ENCODE peak calls at places on chromosomes 4 and X, in ten cellular contexts. One of them, this sample, is unnamed.
A peak's percentile ranks its signal among the peaks of the same experiment; 100 is the strongest.

GRCh38 chr4:1852904-1853623 is 2.9 kb downstream of the LETM1 start:
- DNase-seq in fibroblast of villous mesenchyme: no peak
- DNase-seq in psoas muscle: no peak
- DNase-seq in MCF 10A: no peak
- DNase-seq in lower leg skin: no peak
- DNase-seq in AG09309: no peak
- DNase-seq in endodermal cell: no peak
- DNase-seq in mammary epithelial cell: no peak
- DNase-seq in choroid plexus epithelial cell: no peak
- DNase-seq in AG10803: no peak
- DNase-seq in this sample: no peak

GRCh38 chr4:37068580-37068979 is 176.0 kb upstream of the NWD2 start:
- DNase-seq in fibroblast of villous mesenchyme: no peak
- DNase-seq in psoas muscle: no peak
- DNase-seq in MCF 10A: no peak
- DNase-seq in lower leg skin: no peak
- DNase-seq in AG09309: no peak
- DNase-seq in endodermal cell: peak; percentile 89
- DNase-seq in mammary epithelial cell: no peak
- DNase-seq in choroid plexus epithelial cell: no peak
- DNase-seq in AG10803: no peak
- DNase-seq in this sample: no peak

GRCh38 chrX:53319614-53320542 is 38.5 kb upstream of the IQSEC2 start:
- DNase-seq in fibroblast of villous mesenchyme: no peak
- DNase-seq in psoas muscle: no peak
- DNase-seq in MCF 10A: no peak
- DNase-seq in lower leg skin: no peak
- DNase-seq in AG09309: no peak
- DNase-seq in endodermal cell: peak; percentile 51
- DNase-seq in mammary epithelial cell: no peak
- DNase-seq in choroid plexus epithelial cell: no peak
- DNase-seq in AG10803: no peak
- DNase-seq in this sample: no peak

GRCh38 chrX:139890991-139891700 is 41.7 kb downstream of the ATP11C start:
- DNase-seq in fibroblast of villous mesenchyme: peak; percentile 43
- DNase-seq in psoas muscle: no peak
- DNase-seq in MCF 10A: peak; percentile 62
- DNase-seq in lower leg skin: no peak
- DNase-seq in AG09309: peak; percentile 45
- DNase-seq in endodermal cell: no peak
- DNase-seq in mammary epithelial cell: peak; percentile 73
- DNase-seq in choroid plexus epithelial cell: peak; percentile 59
- DNase-seq in AG10803: peak; percentile 42
- DNase-seq in this sample: no peak

GRCh38 chr4:105061136-105061696 is 85.5 kb upstream of the TET2 start:
- DNase-seq in fibroblast of villous mesenchyme: no peak
- DNase-seq in psoas muscle: no peak
- DNase-seq in MCF 10A: peak; percentile 78
- DNase-seq in lower leg skin: no peak
- DNase-seq in AG09309: no peak
- DNase-seq in endodermal cell: peak; percentile 53
- DNase-seq in mammary epithelial cell: peak; percentile 84
- DNase-seq in choroid plexus epithelial cell: peak; percentile 2
- DNase-seq in AG10803: no peak
- DNase-seq in this sample: no peak

GRCh38 chr4:127249066-127249766 is 383.5 kb upstream of the INTU start:
- DNase-seq in fibroblast of villous mesenchyme: no peak
- DNase-seq in psoas muscle: no peak
- DNase-seq in MCF 10A: peak; percentile 19
- DNase-seq in lower leg skin: no peak
- DNase-seq in AG09309: peak; percentile 34
- DNase-seq in endodermal cell: no peak
- DNase-seq in mammary epithelial cell: peak; percentile 29
- DNase-seq in choroid plexus epithelial cell: peak; percentile 52
- DNase-seq in AG10803: peak; percentile 32
- DNase-seq in this sample: no peak

GRCh38 chrX:101203782-101204351 is 15.7 kb upstream of the DRP2 start:
- DNase-seq in fibroblast of villous mesenchyme: peak; percentile 44
- DNase-seq in psoas muscle: no peak
- DNase-seq in MCF 10A: no peak
- DNase-seq in lower leg skin: no peak
- DNase-seq in AG09309: no peak
- DNase-seq in endodermal cell: no peak
- DNase-seq in mammary epithelial cell: no peak
- DNase-seq in choroid plexus epithelial cell: no peak
- DNase-seq in AG10803: peak; percentile 18
- DNase-seq in this sample: no peak

GRCh38 chrX:115561605-115562491 is 874 bp downstream of the PLS3 start:
- DNase-seq in fibroblast of villous mesenchyme: peak; percentile 49
- DNase-seq in psoas muscle: peak; percentile 74
- DNase-seq in MCF 10A: peak; percentile 42
- DNase-seq in lower leg skin: peak; percentile 91
- DNase-seq in AG09309: no peak
- DNase-seq in endodermal cell: peak; percentile 87
- DNase-seq in mammary epithelial cell: peak; percentile 45
- DNase-seq in choroid plexus epithelial cell: peak; percentile 54
- DNase-seq in AG10803: peak; percentile 50
- DNase-seq in this sample: no peak

GRCh38 chrX:16479206-16479869 is 170.6 kb upstream of the S100G start:
- DNase-seq in fibroblast of villous mesenchyme: peak; percentile 17
- DNase-seq in psoas muscle: no peak
- DNase-seq in MCF 10A: peak; percentile 73
- DNase-seq in lower leg skin: no peak
- DNase-seq in AG09309: no peak
- DNase-seq in endodermal cell: no peak
- DNase-seq in mammary epithelial cell: peak; percentile 92
- DNase-seq in choroid plexus epithelial cell: peak; percentile 28
- DNase-seq in AG10803: peak; percentile 53
- DNase-seq in this sample: no peak

GRCh38 chr4:46123872-46124755 is at the start of gene GABRG1:
- DNase-seq in fibroblast of villous mesenchyme: no peak
- DNase-seq in psoas muscle: no peak
- DNase-seq in MCF 10A: no peak
- DNase-seq in lower leg skin: peak; percentile 63
- DNase-seq in AG09309: no peak
- DNase-seq in endodermal cell: peak; percentile 93
- DNase-seq in mammary epithelial cell: no peak
- DNase-seq in choroid plexus epithelial cell: no peak
- DNase-seq in AG10803: no peak
- DNase-seq in this sample: no peak

GRCh38 chr4:64417974-64418373 is 8.7 kb upstream of the TECRL start:
- DNase-seq in fibroblast of villous mesenchyme: no peak
- DNase-seq in psoas muscle: no peak
- DNase-seq in MCF 10A: peak; percentile 82
- DNase-seq in lower leg skin: no peak
- DNase-seq in AG09309: no peak
- DNase-seq in endodermal cell: no peak
- DNase-seq in mammary epithelial cell: peak; percentile 1
- DNase-seq in choroid plexus epithelial cell: no peak
- DNase-seq in AG10803: no peak
- DNase-seq in this sample: no peak

GRCh38 chrX:9681422-9681821 is 84.2 kb downstream of the GPR143 start:
- DNase-seq in fibroblast of villous mesenchyme: peak; percentile 55
- DNase-seq in psoas muscle: no peak
- DNase-seq in MCF 10A: peak; percentile 63
- DNase-seq in lower leg skin: no peak
- DNase-seq in AG09309: no peak
- DNase-seq in endodermal cell: no peak
- DNase-seq in mammary epithelial cell: no peak
- DNase-seq in choroid plexus epithelial cell: peak; percentile 76
- DNase-seq in AG10803: peak; percentile 23
- DNase-seq in this sample: no peak

GRCh38 chr4:40685300-40685699 is 55.6 kb upstream of the RBM47 start:
- DNase-seq in fibroblast of villous mesenchyme: peak; percentile 67
- DNase-seq in psoas muscle: no peak
- DNase-seq in MCF 10A: peak; percentile 57
- DNase-seq in lower leg skin: no peak
- DNase-seq in AG09309: no peak
- DNase-seq in endodermal cell: no peak
- DNase-seq in mammary epithelial cell: peak; percentile 49
- DNase-seq in choroid plexus epithelial cell: peak; percentile 53
- DNase-seq in AG10803: peak; percentile 47
- DNase-seq in this sample: no peak

GRCh38 chrX:154542723-154543424 is 3.8 kb downstream of the G6PD start:
- DNase-seq in fibroblast of villous mesenchyme: no peak
- DNase-seq in psoas muscle: no peak
- DNase-seq in MCF 10A: peak; percentile 55
- DNase-seq in lower leg skin: no peak
- DNase-seq in AG09309: no peak
- DNase-seq in endodermal cell: no peak
- DNase-seq in mammary epithelial cell: no peak
- DNase-seq in choroid plexus epithelial cell: no peak
- DNase-seq in AG10803: no peak
- DNase-seq in this sample: no peak

GRCh38 chrX:41087219-41087618 is 2.0 kb downstream of the USP9X start:
- DNase-seq in fibroblast of villous mesenchyme: no peak
- DNase-seq in psoas muscle: no peak
- DNase-seq in MCF 10A: no peak
- DNase-seq in lower leg skin: no peak
- DNase-seq in AG09309: no peak
- DNase-seq in endodermal cell: no peak
- DNase-seq in mammary epithelial cell: peak; percentile 9
- DNase-seq in choroid plexus epithelial cell: no peak
- DNase-seq in AG10803: no peak
- DNase-seq in this sample: no peak

GRCh38 chr4:6242271-6243029 is 27.2 kb upstream of the WFS1 start:
- DNase-seq in fibroblast of villous mesenchyme: no peak
- DNase-seq in psoas muscle: peak; percentile 21
- DNase-seq in MCF 10A: no peak
- DNase-seq in lower leg skin: no peak
- DNase-seq in AG09309: no peak
- DNase-seq in endodermal cell: peak; percentile 41
- DNase-seq in mammary epithelial cell: no peak
- DNase-seq in choroid plexus epithelial cell: no peak
- DNase-seq in AG10803: no peak
- DNase-seq in this sample: no peak

DNA sequence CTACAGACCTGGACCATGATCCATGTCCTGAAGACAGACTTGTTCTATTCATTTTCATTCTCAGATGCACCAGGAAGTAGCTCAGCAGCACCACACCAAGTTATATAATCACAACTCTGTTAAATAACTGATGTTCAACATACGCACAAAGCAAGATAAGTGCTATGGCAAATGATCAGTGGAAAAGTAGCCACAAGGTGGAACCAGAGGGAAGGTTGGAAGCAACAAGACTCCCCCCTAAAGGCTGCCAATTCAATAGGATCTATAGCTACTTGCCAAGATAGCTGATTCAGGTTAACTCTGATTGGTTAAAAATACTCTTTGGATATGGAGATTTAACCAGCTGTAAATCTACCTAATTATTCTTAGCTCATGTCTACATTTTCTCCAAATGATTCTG is 23.7 kb upstream of the FAM47B start:
- DNase-seq in fibroblast of villous mesenchyme: peak; percentile 20
- DNase-seq in psoas muscle: no peak
- DNase-seq in MCF 10A: peak; percentile 58
- DNase-seq in lower leg skin: no peak
- DNase-seq in AG09309: peak; percentile 27
- DNase-seq in endodermal cell: peak; percentile 70
- DNase-seq in mammary epithelial cell: peak; percentile 39
- DNase-seq in choroid plexus epithelial cell: peak; percentile 84
- DNase-seq in AG10803: peak; percentile 42
- DNase-seq in this sample: no peak
- TF ChIP-seq CTCF in fibroblast of villous mesenchyme: peak; percentile 33
- TF ChIP-seq CTCF in psoas muscle: peak; percentile 21
- TF ChIP-seq CTCF in MCF 10A: peak; percentile 28
- TF ChIP-seq CTCF in lower leg skin: no peak
- TF ChIP-seq CTCF in AG09309: peak; percentile 56
- TF ChIP-seq CTCF in endodermal cell: peak; percentile 85
- TF ChIP-seq CTCF in mammary epithelial cell: peak; percentile 48
- TF ChIP-seq CTCF in choroid plexus epithelial cell: peak; percentile 74
- TF ChIP-seq CTCF in AG10803: peak; percentile 50
- TF ChIP-seq CTCF in this sample: peak; percentile 42

DNA sequence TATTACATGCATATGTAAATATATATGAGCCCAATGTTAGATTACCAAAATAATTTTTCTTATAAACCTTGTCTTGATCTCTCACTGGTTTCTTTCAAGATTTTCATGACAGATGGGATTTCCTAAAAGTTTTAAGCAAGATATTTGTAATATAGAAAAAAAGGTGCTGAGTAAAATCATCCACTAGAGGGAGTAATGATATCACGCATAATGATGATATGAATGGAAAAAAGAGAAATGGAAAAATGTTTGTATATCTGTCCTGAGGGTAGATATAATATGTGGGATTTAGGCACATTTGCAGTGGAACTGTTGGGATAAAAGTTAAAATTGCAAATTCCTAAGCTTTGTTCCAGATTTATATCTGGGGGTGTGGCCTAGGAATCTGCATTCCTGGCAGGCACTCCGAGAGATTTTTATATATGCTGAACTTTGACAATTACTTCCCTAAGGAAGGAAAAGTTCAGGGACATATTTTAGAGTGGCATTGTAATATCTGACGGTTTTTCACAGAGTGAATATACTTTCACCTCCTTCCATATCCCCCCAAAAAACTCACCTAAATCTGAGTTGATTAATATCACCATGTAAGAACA is 60.5 kb downstream of the TMA16 start:
- DNase-seq in fibroblast of villous mesenchyme: peak; percentile 30
- DNase-seq in psoas muscle: no peak
- DNase-seq in MCF 10A: peak; percentile 30
- DNase-seq in lower leg skin: no peak
- DNase-seq in AG09309: no peak
- DNase-seq in endodermal cell: no peak
- DNase-seq in mammary epithelial cell: peak; percentile 8
- DNase-seq in choroid plexus epithelial cell: peak; percentile 56
- DNase-seq in AG10803: peak; percentile 17
- DNase-seq in this sample: no peak
- TF ChIP-seq CTCF in fibroblast of villous mesenchyme: peak; percentile 62
- TF ChIP-seq CTCF in psoas muscle: peak; percentile 57
- TF ChIP-seq CTCF in MCF 10A: peak; percentile 63
- TF ChIP-seq CTCF in lower leg skin: no peak
- TF ChIP-seq CTCF in AG09309: peak; percentile 52
- TF ChIP-seq CTCF in endodermal cell: peak; percentile 89
- TF ChIP-seq CTCF in mammary epithelial cell: peak; percentile 65
- TF ChIP-seq CTCF in choroid plexus epithelial cell: peak; percentile 62
- TF ChIP-seq CTCF in AG10803: peak; percentile 78
- TF ChIP-seq CTCF in this sample: peak; percentile 67

DNA sequence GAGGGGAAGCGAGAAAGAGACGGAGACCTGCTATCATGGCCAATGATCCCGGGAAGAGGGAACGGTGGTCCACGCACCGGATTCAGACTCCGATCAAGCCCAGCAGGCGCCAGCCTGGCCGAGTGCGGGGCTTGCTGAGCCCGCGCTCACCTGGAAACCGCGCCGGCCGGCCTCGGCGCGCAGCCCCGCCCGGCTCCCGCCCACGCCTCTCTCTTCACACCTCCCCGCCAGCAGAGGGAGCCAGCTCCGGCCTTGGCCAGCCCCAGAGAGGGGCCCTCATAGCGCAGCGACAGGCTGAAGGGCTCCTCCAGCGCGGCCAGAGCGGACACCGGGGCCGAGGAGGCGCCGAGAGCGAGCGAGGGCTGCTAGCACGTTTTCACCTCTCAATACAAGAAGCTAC is 36.8 kb upstream of the SPANXN2 start:
- DNase-seq in fibroblast of villous mesenchyme: no peak
- DNase-seq in psoas muscle: no peak
- DNase-seq in MCF 10A: no peak
- DNase-seq in lower leg skin: no peak
- DNase-seq in AG09309: no peak
- DNase-seq in endodermal cell: peak; percentile 88
- DNase-seq in mammary epithelial cell: no peak
- DNase-seq in choroid plexus epithelial cell: no peak
- DNase-seq in AG10803: no peak
- DNase-seq in this sample: no peak
- TF ChIP-seq CTCF in fibroblast of villous mesenchyme: no peak
- TF ChIP-seq CTCF in psoas muscle: no peak
- TF ChIP-seq CTCF in MCF 10A: no peak
- TF ChIP-seq CTCF in lower leg skin: no peak
- TF ChIP-seq CTCF in AG09309: no peak
- TF ChIP-seq CTCF in endodermal cell: peak; percentile 73
- TF ChIP-seq CTCF in mammary epithelial cell: no peak
- TF ChIP-seq CTCF in choroid plexus epithelial cell: no peak
- TF ChIP-seq CTCF in AG10803: no peak
- TF ChIP-seq CTCF in this sample: no peak

GRCh38 chr4:137069473-137069872 is 462.8 kb downstream of the PCDH18 start:
- DNase-seq in fibroblast of villous mesenchyme: no peak
- DNase-seq in psoas muscle: no peak
- DNase-seq in MCF 10A: no peak
- DNase-seq in lower leg skin: no peak
- DNase-seq in AG09309: no peak
- DNase-seq in endodermal cell: no peak
- DNase-seq in mammary epithelial cell: no peak
- DNase-seq in choroid plexus epithelial cell: no peak
- DNase-seq in AG10803: peak; percentile 0
- DNase-seq in this sample: no peak
- TF ChIP-seq CTCF in fibroblast of villous mesenchyme: no peak
- TF ChIP-seq CTCF in psoas muscle: no peak
- TF ChIP-seq CTCF in MCF 10A: no peak
- TF ChIP-seq CTCF in lower leg skin: no peak
- TF ChIP-seq CTCF in AG09309: peak; percentile 6
- TF ChIP-seq CTCF in endodermal cell: peak; percentile 35
- TF ChIP-seq CTCF in mammary epithelial cell: no peak
- TF ChIP-seq CTCF in choroid plexus epithelial cell: no peak
- TF ChIP-seq CTCF in AG10803: peak; percentile 23
- TF ChIP-seq CTCF in this sample: no peak